ENCODE peak calls at places on chromosomes 2 and 18, in eight cellular contexts. X is ovary, E is tibial nerve, V is GM12878, C is body of pancreas, D is A549, O is transverse colon, I is HepG2. F is an unnamed sample.

GRCh38 chr2:178025551-178026185 is 46.9 kb downstream of the PDE11A start:
- DNase-seq in X (no peak), E (no peak), V (no peak), C (no peak), D (peak; percentile 7), O (no peak), I (no peak), F (no peak)

GRCh38 chr18:54269924-54270844 is 867 bp downstream of the POLI start:
- DNase-seq in X (peak; percentile 28), E (no peak), V (no peak), C (peak; percentile 47), D (peak; percentile 30), O (peak; percentile 66), I (peak; percentile 35), F (peak; percentile 26)

GRCh38 chr2:111149882-111150455 is 29.3 kb downstream of the BCL2L11 start:
- DNase-seq in X (no peak), E (no peak), V (no peak), C (no peak), D (no peak), O (no peak), I (no peak), F (no peak)

GRCh38 chr2:173956454-173956853 is 8.7 kb downstream of the SP3 start:
- DNase-seq in X (no peak), E (no peak), V (no peak), C (no peak), D (no peak), O (no peak), I (no peak), F (no peak)

GRCh38 chr2:181574321-181574720 is 82.6 kb downstream of the CERKL start:
- DNase-seq in X (no peak), E (no peak), V (no peak), C (no peak), D (no peak), O (no peak), I (no peak), F (no peak)

GRCh38 chr2:61550375-61551209 is 12.4 kb upstream of the XPO1 start:
- DNase-seq in X (no peak), E (no peak), V (no peak), C (no peak), D (no peak), O (no peak), I (no peak), F (no peak)

GRCh38 chr2:170157025-170157684 is 20.8 kb upstream of the MYO3B start:
- DNase-seq in X (no peak), E (no peak), V (no peak), C (no peak), D (peak; percentile 21), O (no peak), I (peak; percentile 77), F (no peak)

GRCh38 chr2:5433855-5434254 is 258.3 kb upstream of the SOX11 start:
- DNase-seq in X (no peak), E (no peak), V (no peak), C (no peak), D (no peak), O (no peak), I (no peak), F (no peak)

GRCh38 chr18:47204908-47205522 is 28.9 kb upstream of the IER3IP1 start:
- DNase-seq in X (no peak), E (no peak), V (no peak), C (peak; percentile 53), D (peak; percentile 18), O (peak; percentile 21), I (peak; percentile 40), F (no peak)

GRCh38 chr18:64244571-64244970 is 95.7 kb upstream of the LINC00305 start:
- DNase-seq in X (no peak), E (no peak), V (no peak), C (no peak), D (no peak), O (no peak), I (no peak), F (no peak)

GRCh38 chr2:218988650-218989049 is 3.7 kb upstream of the FEV start:
- DNase-seq in X (no peak), E (no peak), V (no peak), C (no peak), D (no peak), O (no peak), I (no peak), F (no peak)

GRCh38 chr2:218860950-218861381 is 1.4 kb downstream of the WNT6 start:
- DNase-seq in X (peak; percentile 64), E (peak; percentile 51), V (no peak), C (no peak), D (no peak), O (peak; percentile 34), I (peak; percentile 78), F (peak; percentile 74)

GRCh38 chr2:229815858-229816257 is 101.5 kb upstream of the DNER start:
- DNase-seq in X (no peak), E (no peak), V (no peak), C (no peak), D (peak; percentile 6), O (no peak), I (no peak), F (no peak)

GRCh38 chr2:71850306-71850801 is 297.3 kb downstream of the CYP26B1 start:
- DNase-seq in X (no peak), E (peak; percentile 39), V (no peak), C (no peak), D (no peak), O (no peak), I (no peak), F (no peak)

GRCh38 chr2:60312618-60313017 is 240.8 kb downstream of the BCL11A start:
- DNase-seq in X (no peak), E (no peak), V (peak; percentile 58), C (no peak), D (no peak), O (no peak), I (no peak), F (no peak)

GRCh38 chr2:103788875-103789715 is 1027.3 kb downstream of the TMEM182 start:
- DNase-seq in X (no peak), E (no peak), V (no peak), C (peak; percentile 68), D (no peak), O (no peak), I (peak; percentile 4), F (peak; percentile 55)

GRCh38 chr18:34957119-34957863 is 83.9 kb upstream of the MAPRE2 start:
- DNase-seq in X (no peak), E (no peak), V (no peak), C (no peak), D (no peak), O (no peak), I (peak; percentile 91), F (no peak)

GRCh38 chr2:71891719-71892118 is 255.9 kb downstream of the CYP26B1 start:
- DNase-seq in X (no peak), E (no peak), V (no peak), C (no peak), D (no peak), O (no peak), I (no peak), F (no peak)

GRCh38 chr2:201830666-201831065 is 24.3 kb downstream of the CDK15 start:
- DNase-seq in X (no peak), E (no peak), V (no peak), C (no peak), D (no peak), O (no peak), I (no peak), F (no peak)

DNA sequence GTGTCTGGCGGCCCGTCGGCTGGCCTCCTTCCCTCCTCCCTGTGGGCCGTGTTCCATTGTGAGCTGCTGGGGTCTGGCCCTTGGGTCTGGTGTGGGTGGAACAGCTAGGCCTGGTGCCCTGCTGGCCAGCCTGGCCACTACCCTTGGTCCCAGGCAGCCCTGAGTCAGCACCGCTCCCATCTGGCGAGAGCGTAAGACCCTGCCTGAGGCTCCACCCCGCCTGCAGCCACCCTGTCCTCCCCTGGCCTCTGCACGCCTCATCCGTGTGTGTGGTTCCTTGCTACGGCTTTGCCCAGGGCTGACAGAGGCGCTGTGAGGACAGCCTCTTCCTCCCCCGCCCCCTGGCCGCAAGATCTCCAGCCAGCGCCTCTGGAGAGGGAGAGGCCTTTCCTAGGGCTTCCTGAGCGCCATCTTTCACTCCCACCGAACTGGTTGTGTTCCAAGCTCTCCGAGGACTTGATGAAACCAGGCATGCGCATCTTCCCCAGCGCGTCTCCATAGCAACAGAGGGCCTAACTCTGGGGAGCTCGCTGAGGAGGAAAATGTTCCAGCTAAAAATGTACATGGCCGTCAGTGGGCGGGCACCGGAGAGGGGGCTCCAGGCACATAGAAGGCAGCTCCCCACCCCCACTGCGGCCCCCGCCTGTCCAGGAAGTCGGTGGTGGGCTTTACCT is 83.0 kb downstream of the STPG4 start:
- DNase-seq in X (peak; percentile 94), E (peak; percentile 82), V (no peak), C (peak; percentile 41), D (no peak), O (peak; percentile 63), I (no peak), F (no peak)
- H3K4me1 ChIP-seq in X (peaks cover 39% of the 10 kb centered on the region), E (peaks cover 15% of the 10 kb centered on the region), V (peaks cover 30% of the 10 kb centered on the region), C (peaks cover 38% of the 10 kb centered on the region), D (peaks cover 81% of the 10 kb centered on the region), O (peaks cover 71% of the 10 kb centered on the region), I (peaks cover 88% of the 10 kb centered on the region), F (peaks cover 27% of the 10 kb centered on the region)

DNA sequence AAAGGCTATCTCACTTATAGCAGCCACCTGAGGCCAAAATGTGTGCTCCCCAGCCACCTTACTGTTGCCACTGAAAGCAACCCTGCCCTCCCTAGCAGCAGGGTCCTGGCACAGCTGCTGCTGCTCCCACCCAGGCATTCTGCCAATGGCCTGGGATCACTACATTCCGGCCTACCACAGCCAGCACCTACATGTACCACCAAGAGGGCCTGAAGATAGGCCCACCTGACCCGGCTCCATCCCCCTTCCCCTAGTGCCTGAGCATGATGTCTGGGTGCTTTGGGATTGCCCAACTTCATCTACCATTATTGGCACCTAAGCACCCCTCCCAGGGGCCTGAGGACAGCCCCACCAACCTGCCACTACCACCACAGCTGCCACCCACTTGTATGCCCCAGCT is 34.6 kb upstream of the PAX3 start:
- DNase-seq in X (no peak), E (no peak), V (no peak), C (no peak), D (no peak), O (no peak), I (no peak), F (no peak)
- TF ChIP-seq POLR2A in X (no peak), E (no peak), V (no peak), C (no peak), D (no peak), O (no peak), I (no peak), F (no peak)

GRCh38 chr2:101766337-101766736 is 68.8 kb downstream of the MAP4K4 start:
- DNase-seq in X (no peak), E (no peak), V (no peak), C (no peak), D (no peak), O (no peak), I (no peak), F (no peak)
- H3K4me1 ChIP-seq in X (peaks cover 25% of the 10 kb centered on the region), E (no peaks in the 10 kb centered on the region), V (no peaks in the 10 kb centered on the region), C (peaks cover 34% of the 10 kb centered on the region), D (peaks cover 89% of the 10 kb centered on the region), O (peaks cover 37% of the 10 kb centered on the region), I (peaks cover 100% of the 10 kb centered on the region), F (peaks cover 19% of the 10 kb centered on the region)

DNA sequence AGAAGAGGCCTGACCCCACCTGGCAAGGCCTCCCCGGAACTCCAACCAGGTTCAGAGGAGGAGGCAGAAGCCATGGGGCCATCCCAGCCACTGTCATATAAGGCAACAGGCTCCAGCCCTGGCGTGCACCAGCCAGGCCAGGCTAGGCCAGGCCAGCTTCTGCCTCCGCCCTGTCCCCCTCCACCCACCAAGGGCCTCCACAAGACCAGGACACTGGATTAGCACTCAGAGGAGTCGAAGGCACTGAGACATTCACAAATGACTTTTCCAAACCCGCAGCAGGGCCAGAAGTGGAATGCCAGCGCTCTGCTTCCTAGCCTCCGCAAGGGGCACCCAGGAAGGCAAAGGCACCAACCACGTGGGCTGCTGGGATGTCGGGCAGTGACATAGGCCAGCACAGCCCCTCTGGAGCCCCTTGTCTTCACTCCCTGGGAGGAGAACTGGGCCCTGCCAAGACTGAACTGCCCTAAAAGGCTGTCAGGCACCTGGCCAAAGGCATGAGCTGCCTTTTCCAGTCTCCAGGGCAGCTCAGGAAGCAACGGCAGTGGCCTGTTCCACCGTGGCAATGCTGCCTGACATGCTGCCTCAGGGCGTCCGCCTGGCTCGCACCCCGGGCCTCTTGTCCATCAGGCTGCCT is 37.6 kb upstream of the SEMA4C start:
- DNase-seq in X (peak; percentile 70), E (peak; percentile 79), V (no peak), C (peak; percentile 41), D (no peak), O (peak; percentile 63), I (no peak), F (peak; percentile 79)
- TF ChIP-seq POLR2A in X (peak; percentile 41), E (peak; percentile 57), V (no peak), C (peak; percentile 35), D (no peak), O (no peak), I (no peak), F (no peak)